ENCODE peak calls at places on chromosomes 5 and 9, in nine cellular contexts. W, C, J, Y, S, H, Q, R and N are unnamed samples.
A peak's percentile ranks its signal among the peaks of the same experiment; 100 is the strongest.

GRCh38 chr5:67178085-67178484 is 18.5 kb downstream of the CD180 start:
- DNase-seq in W (peak; percentile 10), C (no peak), J (no peak), Y (no peak), S (no peak), H (no peak), Q (no peak), R (no peak), N (no peak)

GRCh38 chr5:96977228-96977627 is 41.3 kb downstream of the LNPEP start:
- DNase-seq in W (no peak), C (no peak), J (no peak), Y (no peak), S (no peak), H (no peak), Q (no peak), R (no peak), N (no peak)

GRCh38 chr9:6212722-6213375 is 2.8 kb upstream of the IL33 start:
- DNase-seq in W (peak; percentile 4), C (no peak), J (no peak), Y (no peak), S (no peak), H (no peak), Q (no peak), R (no peak), N (no peak)

GRCh38 chr5:127558273-127558672 is 40.8 kb downstream of the PRRC1 start:
- DNase-seq in W (no peak), C (no peak), J (no peak), Y (no peak), S (no peak), H (no peak), Q (no peak), R (no peak), N (no peak)

GRCh38 chr5:10904862-10905432 is 143.9 kb upstream of the DAP start:
- DNase-seq in W (no peak), C (no peak), J (no peak), Y (no peak), S (no peak), H (no peak), Q (no peak), R (no peak), N (no peak)

GRCh38 chr9:123069010-123069481 is 35.6 kb downstream of the GPR21 start:
- DNase-seq in W (peak; percentile 95), C (no peak), J (no peak), Y (no peak), S (no peak), H (no peak), Q (no peak), R (no peak), N (no peak)

GRCh38 chr5:6748142-6748541 is 34.9 kb downstream of the TENT4A start:
- DNase-seq in W (no peak), C (peak; percentile 47), J (no peak), Y (peak; percentile 25), S (no peak), H (no peak), Q (peak; percentile 37), R (no peak), N (no peak)

GRCh38 chr5:569358-569867 is 42.7 kb upstream of the CEP72 start:
- DNase-seq in W (no peak), C (peak; percentile 29), J (no peak), Y (peak; percentile 17), S (no peak), H (no peak), Q (no peak), R (no peak), N (no peak)

GRCh38 chr9:137550958-137551655 is 572 bp upstream of the MRPL41 start:
- DNase-seq in W (peak; percentile 44), C (no peak), J (no peak), Y (peak; percentile 77), S (no peak), H (no peak), Q (peak; percentile 92), R (no peak), N (no peak)

GRCh38 chr5:58259685-58260152 is 200.2 kb downstream of the PLK2 start:
- DNase-seq in W (peak; percentile 98), C (no peak), J (no peak), Y (no peak), S (peak; percentile 49), H (no peak), Q (no peak), R (no peak), N (no peak)

GRCh38 chr9:88950341-88951141 is 40.7 kb upstream of the S1PR3 start:
- DNase-seq in W (peak; percentile 84), C (no peak), J (no peak), Y (no peak), S (no peak), H (no peak), Q (no peak), R (no peak), N (no peak)

GRCh38 chr9:136170291-136170901 is 34.5 kb downstream of the LHX3 start:
- DNase-seq in W (no peak), C (no peak), J (no peak), Y (peak; percentile 57), S (peak; percentile 11), H (no peak), Q (peak; percentile 88), R (no peak), N (peak; percentile 66)

GRCh38 chr5:56195016-56195415 is 38.1 kb downstream of the ANKRD55 start:
- DNase-seq in W (no peak), C (no peak), J (no peak), Y (no peak), S (no peak), H (no peak), Q (no peak), R (no peak), N (no peak)

GRCh38 chr5:37875051-37875787 is 35.4 kb upstream of the GDNF start:
- DNase-seq in W (peak; percentile 92), C (no peak), J (no peak), Y (no peak), S (no peak), H (no peak), Q (no peak), R (no peak), N (no peak)
- H3K27ac ChIP-seq in W (peak overlapping the region; percentile 58), C (no peak overlapping the region), J (no peak overlapping the region), Y (no peak overlapping the region), S (no peak overlapping the region), H (no peak overlapping the region), Q (no peak overlapping the region), R (no peak overlapping the region), N (no peak overlapping the region)

GRCh38 chr9:129596541-129597328 is 24.2 kb downstream of the C9orf50 start:
- DNase-seq in W (peak; percentile 73), C (peak; percentile 92), J (peak; percentile 61), Y (no peak), S (no peak), H (peak; percentile 71), Q (no peak), R (no peak), N (peak; percentile 50)
- TF ChIP-seq POLR2A in W (peak; percentile 36), C (no peak), J (no peak), Y (no peak), S (no peak), H (no peak), Q (no peak), R (peak; percentile 25), N (no peak)

GRCh38 chr5:51395666-51396356 is 12.6 kb downstream of the ISL1 start:
- DNase-seq in W (no peak), C (no peak), J (no peak), Y (no peak), S (no peak), H (no peak), Q (no peak), R (no peak), N (no peak)
- H3K27ac ChIP-seq in W (no peak overlapping the region), C (no peak overlapping the region), J (no peak overlapping the region), Y (no peak overlapping the region), S (no peak overlapping the region), H (no peak overlapping the region), Q (no peak overlapping the region), R (no peak overlapping the region), N (no peak overlapping the region)

GRCh38 chr5:134738133-134738962 is at the start of gene CAMLG:
- DNase-seq in W (peak; percentile 97), C (peak; percentile 99), J (peak; percentile 99), Y (peak; percentile 99), S (peak; percentile 98), H (peak; percentile 98), Q (peak; percentile 100), R (peak; percentile 94), N (peak; percentile 97)
- TF ChIP-seq POLR2A in W (peak; percentile 90), C (peak; percentile 90), J (peak; percentile 92), Y (peak; percentile 90), S (no peak), H (peak; percentile 42), Q (peak; percentile 83), R (peak; percentile 80), N (peak; percentile 84)

GRCh38 chr5:112794410-112794809 is 56.7 kb downstream of the APC start:
- DNase-seq in W (no peak), C (no peak), J (no peak), Y (no peak), S (no peak), H (peak; percentile 49), Q (no peak), R (no peak), N (no peak)
- H3K27ac ChIP-seq in W (no peak overlapping the region), C (no peak overlapping the region), J (no peak overlapping the region), Y (no peak overlapping the region), S (no peak overlapping the region), H (peak overlapping the region; percentile 42), Q (no peak overlapping the region), R (no peak overlapping the region), N (no peak overlapping the region)

GRCh38 chr5:72066658-72067057 is 40.6 kb upstream of the MAP1B start:
- DNase-seq in W (peak; percentile 90), C (no peak), J (no peak), Y (no peak), S (no peak), H (no peak), Q (no peak), R (no peak), N (no peak)
- TF ChIP-seq POLR2A in W (no peak), C (no peak), J (no peak), Y (no peak), S (no peak), H (no peak), Q (no peak), R (no peak), N (no peak)

DNA sequence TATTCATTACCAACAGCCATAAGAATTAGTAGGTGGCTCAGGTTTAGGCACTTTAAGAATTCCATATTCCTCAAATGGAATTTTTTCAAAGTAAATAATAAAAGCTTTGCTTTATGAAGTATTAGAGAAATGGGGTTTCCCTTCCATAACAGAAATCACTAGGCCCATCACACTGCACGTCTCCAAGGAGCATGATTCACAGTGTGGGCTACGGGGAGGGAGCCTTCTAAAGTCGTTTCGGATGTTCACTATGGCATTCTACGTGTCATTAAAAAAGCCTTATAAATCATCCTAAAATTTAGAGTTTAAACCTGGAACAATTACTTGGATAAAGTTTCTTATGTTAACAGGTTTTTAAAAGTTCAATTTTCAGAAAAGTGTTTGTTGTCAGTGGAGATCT is 115.9 kb downstream of the NFIB start:
- DNase-seq in W (no peak), C (no peak), J (no peak), Y (no peak), S (no peak), H (no peak), Q (no peak), R (no peak), N (no peak)
- H3K27ac ChIP-seq in W (no peak overlapping the region), C (peak overlapping the region; percentile 74), J (no peak overlapping the region), Y (no peak overlapping the region), S (peak overlapping the region; percentile 4), H (peak overlapping the region; percentile 81), Q (no peak overlapping the region), R (peak overlapping the region; percentile 56), N (no peak overlapping the region)

DNA sequence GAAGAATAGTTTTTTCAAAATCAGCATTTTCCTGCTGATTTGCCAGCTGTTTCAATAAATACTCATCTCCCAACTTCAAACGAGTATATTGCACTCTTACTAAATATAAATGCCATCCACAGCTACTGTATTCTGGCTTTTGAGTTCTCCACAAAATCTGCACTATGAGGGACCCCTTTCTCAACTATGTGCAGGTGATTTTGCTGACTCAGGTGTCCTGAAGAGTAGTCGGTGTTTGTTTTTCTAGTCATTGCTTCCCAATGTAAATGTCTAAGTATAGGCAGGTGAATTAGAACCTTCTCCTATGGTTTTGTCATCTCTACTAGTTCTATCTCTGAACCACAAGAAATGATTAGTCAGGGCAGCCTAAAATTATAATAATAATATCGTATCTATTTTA is 616.8 kb upstream of the MEF2C start:
- DNase-seq in W (no peak), C (no peak), J (no peak), Y (no peak), S (no peak), H (no peak), Q (no peak), R (no peak), N (no peak)
- TF ChIP-seq POLR2A in W (no peak), C (no peak), J (no peak), Y (no peak), S (no peak), H (no peak), Q (no peak), R (no peak), N (no peak)